ENCODE peak calls at places on chromosomes 13 and 19, in six cellular contexts. C is PC-3, A is hepatocyte, Y is OCI-LY7, L is GM23248, S is PC-9. I is an unnamed sample.

GRCh38 chr19:48506138-48506733 is 5.4 kb downstream of the LMTK3 start:
- DNase-seq in C (peak; percentile 50), A (no peak), Y (peak; percentile 81), L (peak; percentile 74), S (peak; percentile 59), I (peak; percentile 70)

GRCh38 chr13:25281937-25282332 is 5.4 kb downstream of the MTMR6 start:
- DNase-seq in C (no peak), A (no peak), Y (no peak), L (no peak), S (no peak), I (no peak)

GRCh38 chr19:1873524-1874473 is 10.4 kb upstream of the KLF16 start:
- DNase-seq in C (no peak), A (no peak), Y (no peak), L (no peak), S (no peak), I (peak; percentile 75)

GRCh38 chr13:27962128-27962841 is 6.8 kb downstream of the CDX2 start:
- DNase-seq in C (no peak), A (peak; percentile 80), Y (no peak), L (no peak), S (no peak), I (peak; percentile 15)

GRCh38 chr13:32229443-32229842 is 85.7 kb downstream of the ZAR1L start:
- DNase-seq in C (no peak), A (no peak), Y (no peak), L (no peak), S (no peak), I (no peak)

GRCh38 chr19:18905058-18905456 is 9.1 kb upstream of the CERS1 start:
- DNase-seq in C (no peak), A (peak; percentile 4), Y (no peak), L (no peak), S (no peak), I (no peak)

GRCh38 chr13:25300861-25301346 is 521 bp upstream of the NUP58 start:
- DNase-seq in C (no peak), A (no peak), Y (no peak), L (no peak), S (no peak), I (peak; percentile 66)

GRCh38 chr13:70424428-70424827 is 316.2 kb upstream of the KLHL1 start:
- DNase-seq in C (no peak), A (no peak), Y (no peak), L (no peak), S (no peak), I (no peak)

GRCh38 chr13:59750860-59751259 is 412.9 kb downstream of the DIAPH3 start:
- DNase-seq in C (no peak), A (peak; percentile 66), Y (no peak), L (peak; percentile 68), S (no peak), I (peak; percentile 60)

GRCh38 chr13:46655727-46656180 is 102.8 kb downstream of the LRCH1 start:
- DNase-seq in C (no peak), A (no peak), Y (no peak), L (no peak), S (peak; percentile 45), I (no peak)

GRCh38 chr13:46571189-46571901 is 18.4 kb downstream of the LRCH1 start:
- DNase-seq in C (no peak), A (no peak), Y (no peak), L (peak; percentile 62), S (no peak), I (no peak)

GRCh38 chr19:12838182-12838890 is at the start of gene MAST1:
- DNase-seq in C (peak; percentile 80), A (peak; percentile 83), Y (peak; percentile 81), L (peak; percentile 68), S (no peak), I (peak; percentile 94)

GRCh38 chr13:75495938-75496337 is 14.0 kb upstream of the TBC1D4 start:
- DNase-seq in C (no peak), A (no peak), Y (no peak), L (peak; percentile 80), S (no peak), I (no peak)

GRCh38 chr13:100097821-100098220 is 8.9 kb downstream of the PCCA start:
- DNase-seq in C (no peak), A (no peak), Y (no peak), L (no peak), S (no peak), I (no peak)

GRCh38 chr13:100100115-100100879 is 11.4 kb downstream of the PCCA start:
- DNase-seq in C (peak; percentile 10), A (peak; percentile 45), Y (no peak), L (peak; percentile 48), S (no peak), I (no peak)

GRCh38 chr13:100096526-100096925 is 7.6 kb downstream of the PCCA start:
- DNase-seq in C (no peak), A (no peak), Y (no peak), L (no peak), S (no peak), I (no peak)

GRCh38 chr13:100095498-100095897 is 6.6 kb downstream of the PCCA start:
- DNase-seq in C (no peak), A (no peak), Y (no peak), L (no peak), S (no peak), I (no peak)

DNA sequence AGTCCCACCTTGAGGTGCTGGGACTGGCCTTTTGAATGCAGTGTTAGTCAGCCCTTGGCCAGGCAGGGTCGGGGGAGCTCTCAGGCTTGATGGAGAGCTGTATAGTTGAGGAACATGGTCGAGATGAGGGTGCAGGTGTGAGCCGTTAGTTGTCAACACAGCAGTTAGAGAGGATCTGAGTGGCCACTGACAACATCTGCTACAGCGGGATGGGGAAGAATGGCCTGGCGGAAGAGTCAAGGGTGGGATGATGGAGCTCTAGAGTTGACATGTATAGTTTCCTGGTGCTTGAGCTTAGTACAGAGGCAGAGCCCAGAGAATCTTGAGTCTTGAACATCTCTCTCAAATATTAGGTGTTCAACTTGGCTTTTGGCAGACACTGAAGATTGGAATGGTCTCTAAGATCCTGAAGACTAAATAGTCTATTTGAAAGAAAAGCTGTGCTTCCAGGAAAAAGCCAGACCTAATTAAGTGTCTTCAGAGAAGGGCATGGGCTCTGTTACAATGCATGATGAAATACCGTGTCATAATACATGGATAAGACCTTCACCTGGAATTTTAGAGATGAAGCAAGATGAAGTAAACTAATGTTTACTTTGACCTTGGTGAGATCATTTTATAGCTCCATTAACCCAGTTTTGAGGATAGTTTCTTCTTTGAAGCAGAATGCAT is 9.7 kb downstream of the PCCA start:
- DNase-seq in C (peak; percentile 2), A (peak; percentile 15), Y (no peak), L (no peak), S (no peak), I (no peak)
- H3K79me2 ChIP-seq in C (peaks cover 6% of the 10 kb centered on the region), A (peaks cover 85% of the 10 kb centered on the region), Y (no peaks in the 10 kb centered on the region), L (peaks cover 92% of the 10 kb centered on the region), S (peaks cover 16% of the 10 kb centered on the region), I (peaks cover 93% of the 10 kb centered on the region)

GRCh38 chr19:31406106-31406505 is 56.9 kb upstream of the TSHZ3 start:
- DNase-seq in C (no peak), A (no peak), Y (no peak), L (no peak), S (no peak), I (no peak)

GRCh38 chr19:31402931-31403330 is 53.7 kb upstream of the TSHZ3 start:
- DNase-seq in C (no peak), A (no peak), Y (no peak), L (peak; percentile 46), S (no peak), I (no peak)

GRCh38 chr19:31413353-31413752 is 64.1 kb upstream of the TSHZ3 start:
- DNase-seq in C (no peak), A (no peak), Y (no peak), L (no peak), S (no peak), I (no peak)

GRCh38 chr19:31408460-31409124 is 59.4 kb upstream of the TSHZ3 start:
- DNase-seq in C (peak; percentile 36), A (peak; percentile 38), Y (no peak), L (peak; percentile 90), S (no peak), I (no peak)
- H3K9me2 ChIP-seq in C (no peaks in the 10 kb centered on the region), A (no peaks in the 10 kb centered on the region), Y (no peaks in the 10 kb centered on the region), L (no peaks in the 10 kb centered on the region), S (no peaks in the 10 kb centered on the region), I (no peaks in the 10 kb centered on the region)

GRCh38 chr19:51361228-51361627 is 5.0 kb downstream of the ETFB start:
- DNase-seq in C (no peak), A (no peak), Y (no peak), L (no peak), S (no peak), I (no peak)
- H3K79me2 ChIP-seq in C (peaks cover 63% of the 10 kb centered on the region), A (peaks cover 55% of the 10 kb centered on the region), Y (peaks cover 10% of the 10 kb centered on the region), L (peaks cover 75% of the 10 kb centered on the region), S (peaks cover 42% of the 10 kb centered on the region), I (peaks cover 6% of the 10 kb centered on the region)

DNA sequence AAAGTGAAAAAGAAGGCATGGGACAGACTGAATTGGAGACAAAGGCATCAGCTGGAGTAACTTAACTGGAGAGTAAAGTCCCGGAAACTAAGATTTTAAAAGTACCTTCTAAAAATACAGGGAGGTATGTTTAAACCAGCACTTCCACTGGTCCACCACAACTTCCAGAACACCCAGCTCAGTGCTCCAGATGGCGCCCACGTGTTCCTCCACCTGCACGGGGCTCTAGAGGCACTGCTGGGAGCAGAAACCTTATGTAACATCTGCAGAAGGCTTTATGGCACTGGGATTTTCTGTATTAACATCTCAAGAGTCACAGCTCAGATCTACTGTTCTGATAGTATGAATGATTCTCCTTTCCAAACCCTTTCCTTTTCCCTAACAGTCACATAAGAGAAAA is 252.1 kb downstream of the DCLK1 start:
- DNase-seq in C (no peak), A (no peak), Y (no peak), L (no peak), S (no peak), I (no peak)
- H3K9me2 ChIP-seq in C (no peaks in the 10 kb centered on the region), A (no peaks in the 10 kb centered on the region), Y (no peaks in the 10 kb centered on the region), L (no peaks in the 10 kb centered on the region), S (no peaks in the 10 kb centered on the region), I (no peaks in the 10 kb centered on the region)

I was measured in SK-N-SH.